ENCODE peak calls at places on chromosomes 11 and 22, in seven cellular contexts. B is AG10803; I is NCI-H2081 treated with DMSO at 0.1 percent for 48 hours; V is body of pancreas; R is stimulated activated naive B cell treated with anti-CD40 and anti-IgM and Interleukin-4, amounts not matched to agents 10 μg/mL and 1 μg/mL and 100 μg/mL, for 72 hours; U is activated naive CD4-positive, alpha-beta T cell; G is B cell. K is an unnamed sample.

GRCh38 chr11:124536520-124536919 is 6.9 kb downstream of the OR8B12 start:
- DNase-seq in B (peak), I (no peak), V (peak), R (no peak), U (no peak), G (no peak), K (no peak)

GRCh38 chr11:40315122-40315521 is 1144.3 kb downstream of the LRRC4C start:
- DNase-seq in B (no peak), I (no peak), V (no peak), R (no peak), U (no peak), G (no peak), K (no peak)

GRCh38 chr11:22666700-22667439 is 459 bp downstream of the GAS2 start:
- DNase-seq in B (no peak), I (no peak), V (peak), R (no peak), U (no peak), G (peak), K (no peak)

GRCh38 chr11:129366737-129367597 is 8.7 kb upstream of the BARX2 start:
- DNase-seq in B (no peak), I (no peak), V (no peak), R (no peak), U (no peak), G (no peak), K (no peak)

GRCh38 chr11:112321521-112322172 is 61.0 kb upstream of the PLET1 start:
- DNase-seq in B (peak), I (peak), V (peak), R (no peak), U (no peak), G (no peak), K (peak)

GRCh38 chr22:49855491-49855911 is 1.9 kb downstream of the ZBED4 start:
- DNase-seq in B (no peak), I (no peak), V (peak), R (no peak), U (no peak), G (no peak), K (no peak)

GRCh38 chr11:117180661-117181585 is 2.4 kb downstream of the SIDT2 start:
- DNase-seq in B (peak), I (no peak), V (peak), R (peak), U (no peak), G (peak), K (peak)

GRCh38 chr11:64444838-64445441 is 86.0 kb downstream of the RPS6KA4 start:
- DNase-seq in B (peak), I (no peak), V (peak), R (no peak), U (no peak), G (no peak), K (peak)

GRCh38 chr11:34238966-34239365 is 118.8 kb downstream of the ABTB2 start:
- DNase-seq in B (no peak), I (no peak), V (no peak), R (no peak), U (no peak), G (no peak), K (no peak)

K was measured in G401.